ENCODE peak calls at places on chromosomes 11 and 22, in seven cellular contexts. One of them, this sample, is unnamed.

GRCh38 chr22:40247976-40248375 is 70.3 kb downstream of the TNRC6B start:
- DNase-seq in Daoy: no peak
- DNase-seq in T-helper 9 cell: peak; percentile 42
- DNase-seq in substantia nigra: no peak
- DNase-seq in hepatic stellate cell: no peak
- DNase-seq in RWPE1: no peak
- DNase-seq in activated T-helper 9 cell treated with anti-CD3 and anti-CD28 coated beads, Interleukin-2, amount 50 U/mL, for 16 hours: peak; percentile 37
- DNase-seq in this sample: no peak

GRCh38 chr22:27842994-27843431 is 41.5 kb upstream of the MN1 start:
- DNase-seq in Daoy: no peak
- DNase-seq in T-helper 9 cell: no peak
- DNase-seq in substantia nigra: no peak
- DNase-seq in hepatic stellate cell: no peak
- DNase-seq in RWPE1: no peak
- DNase-seq in activated T-helper 9 cell treated with anti-CD3 and anti-CD28 coated beads, Interleukin-2, amount 50 U/mL, for 16 hours: no peak
- DNase-seq in this sample: no peak

GRCh38 chr11:60756307-60757032 is at the start of gene MS4A15:
- DNase-seq in Daoy: peak; percentile 40
- DNase-seq in T-helper 9 cell: no peak
- DNase-seq in substantia nigra: no peak
- DNase-seq in hepatic stellate cell: no peak
- DNase-seq in RWPE1: peak; percentile 22
- DNase-seq in activated T-helper 9 cell treated with anti-CD3 and anti-CD28 coated beads, Interleukin-2, amount 50 U/mL, for 16 hours: no peak
- DNase-seq in this sample: peak; percentile 29

GRCh38 chr11:134445601-134446325 is 33.7 kb upstream of the B3GAT1 start:
- DNase-seq in Daoy: no peak
- DNase-seq in T-helper 9 cell: no peak
- DNase-seq in substantia nigra: no peak
- DNase-seq in hepatic stellate cell: no peak
- DNase-seq in RWPE1: no peak
- DNase-seq in activated T-helper 9 cell treated with anti-CD3 and anti-CD28 coated beads, Interleukin-2, amount 50 U/mL, for 16 hours: no peak
- DNase-seq in this sample: no peak

GRCh38 chr22:46791201-46791731 is 28.8 kb downstream of the TBC1D22A start:
- DNase-seq in Daoy: peak; percentile 79
- DNase-seq in T-helper 9 cell: peak; percentile 75
- DNase-seq in substantia nigra: no peak
- DNase-seq in hepatic stellate cell: peak; percentile 90
- DNase-seq in RWPE1: peak; percentile 34
- DNase-seq in activated T-helper 9 cell treated with anti-CD3 and anti-CD28 coated beads, Interleukin-2, amount 50 U/mL, for 16 hours: peak; percentile 62
- DNase-seq in this sample: no peak

GRCh38 chr22:32883131-32883530 is 81.6 kb downstream of the TIMP3 start:
- DNase-seq in Daoy: no peak
- DNase-seq in T-helper 9 cell: no peak
- DNase-seq in substantia nigra: no peak
- DNase-seq in hepatic stellate cell: no peak
- DNase-seq in RWPE1: no peak
- DNase-seq in activated T-helper 9 cell treated with anti-CD3 and anti-CD28 coated beads, Interleukin-2, amount 50 U/mL, for 16 hours: no peak
- DNase-seq in this sample: no peak

GRCh38 chr22:38953577-38954413 is 3.6 kb upstream of the APOBEC3A start:
- DNase-seq in Daoy: no peak
- DNase-seq in T-helper 9 cell: no peak
- DNase-seq in substantia nigra: no peak
- DNase-seq in hepatic stellate cell: no peak
- DNase-seq in RWPE1: peak; percentile 32
- DNase-seq in activated T-helper 9 cell treated with anti-CD3 and anti-CD28 coated beads, Interleukin-2, amount 50 U/mL, for 16 hours: peak; percentile 64
- DNase-seq in this sample: no peak

GRCh38 chr11:91749231-91749630 is 475.4 kb upstream of the FAT3 start:
- DNase-seq in Daoy: peak; percentile 3
- DNase-seq in T-helper 9 cell: no peak
- DNase-seq in substantia nigra: no peak
- DNase-seq in hepatic stellate cell: no peak
- DNase-seq in RWPE1: peak; percentile 8
- DNase-seq in activated T-helper 9 cell treated with anti-CD3 and anti-CD28 coated beads, Interleukin-2, amount 50 U/mL, for 16 hours: no peak
- DNase-seq in this sample: no peak

GRCh38 chr11:111299111-111300026 is 1.0 kb downstream of the POU2AF3 start:
- DNase-seq in Daoy: peak; percentile 56
- DNase-seq in T-helper 9 cell: no peak
- DNase-seq in substantia nigra: peak; percentile 41
- DNase-seq in hepatic stellate cell: peak; percentile 43
- DNase-seq in RWPE1: peak; percentile 33
- DNase-seq in activated T-helper 9 cell treated with anti-CD3 and anti-CD28 coated beads, Interleukin-2, amount 50 U/mL, for 16 hours: no peak
- DNase-seq in this sample: no peak

GRCh38 chr22:20084547-20085413 is 4.7 kb downstream of the DGCR8 start:
- DNase-seq in Daoy: no peak
- DNase-seq in T-helper 9 cell: no peak
- DNase-seq in substantia nigra: no peak
- DNase-seq in hepatic stellate cell: no peak
- DNase-seq in RWPE1: no peak
- DNase-seq in activated T-helper 9 cell treated with anti-CD3 and anti-CD28 coated beads, Interleukin-2, amount 50 U/mL, for 16 hours: no peak
- DNase-seq in this sample: no peak

GRCh38 chr11:91904792-91905785 is 319.5 kb upstream of the FAT3 start:
- DNase-seq in Daoy: no peak
- DNase-seq in T-helper 9 cell: no peak
- DNase-seq in substantia nigra: no peak
- DNase-seq in hepatic stellate cell: no peak
- DNase-seq in RWPE1: no peak
- DNase-seq in activated T-helper 9 cell treated with anti-CD3 and anti-CD28 coated beads, Interleukin-2, amount 50 U/mL, for 16 hours: no peak
- DNase-seq in this sample: no peak

GRCh38 chr22:19240813-19241592 is 50.5 kb downstream of the CLTCL1 start:
- DNase-seq in Daoy: no peak
- DNase-seq in T-helper 9 cell: no peak
- DNase-seq in substantia nigra: no peak
- DNase-seq in hepatic stellate cell: no peak
- DNase-seq in RWPE1: no peak
- DNase-seq in activated T-helper 9 cell treated with anti-CD3 and anti-CD28 coated beads, Interleukin-2, amount 50 U/mL, for 16 hours: no peak
- DNase-seq in this sample: no peak

GRCh38 chr11:45518853-45519545 is 146.4 kb downstream of the CHST1 start:
- DNase-seq in Daoy: no peak
- DNase-seq in T-helper 9 cell: no peak
- DNase-seq in substantia nigra: no peak
- DNase-seq in hepatic stellate cell: no peak
- DNase-seq in RWPE1: no peak
- DNase-seq in activated T-helper 9 cell treated with anti-CD3 and anti-CD28 coated beads, Interleukin-2, amount 50 U/mL, for 16 hours: no peak
- DNase-seq in this sample: no peak

GRCh38 chr11:3095712-3096361 is 38.6 kb upstream of the CARS1 start:
- DNase-seq in Daoy: peak; percentile 79
- DNase-seq in T-helper 9 cell: no peak
- DNase-seq in substantia nigra: no peak
- DNase-seq in hepatic stellate cell: peak; percentile 92
- DNase-seq in RWPE1: peak; percentile 45
- DNase-seq in activated T-helper 9 cell treated with anti-CD3 and anti-CD28 coated beads, Interleukin-2, amount 50 U/mL, for 16 hours: no peak
- DNase-seq in this sample: no peak

GRCh38 chr22:46104881-46105493 is 45.3 kb upstream of the PPARA start:
- DNase-seq in Daoy: no peak
- DNase-seq in T-helper 9 cell: no peak
- DNase-seq in substantia nigra: no peak
- DNase-seq in hepatic stellate cell: no peak
- DNase-seq in RWPE1: no peak
- DNase-seq in activated T-helper 9 cell treated with anti-CD3 and anti-CD28 coated beads, Interleukin-2, amount 50 U/mL, for 16 hours: no peak
- DNase-seq in this sample: no peak